ENCODE peak calls at places on chromosome 22, in seven cellular contexts. E is K562, B is transverse colon, J is suprapubic skin, L is sigmoid colon, R is stomach, K is HCT116. O is an unnamed sample.
A peak's percentile ranks its signal among the peaks of the same experiment; 100 is the strongest.

GRCh38 chr22:48450188-48450825 is 1377.4 kb downstream of the BRD1 start:
- DNase-seq in R (no peak), K (no peak), B (no peak), E (no peak), L (no peak), J (no peak), O (no peak)

GRCh38 chr22:47547881-47548630 is 785.6 kb downstream of the TBC1D22A start:
- DNase-seq in E (no peak), R (no peak), J (peak; percentile 56), K (no peak), L (no peak), B (no peak), O (no peak)

GRCh38 chr22:21629262-21630149 is at the start of gene YDJC:
- DNase-seq in L (peak; percentile 94), R (peak; percentile 96), K (peak; percentile 87), J (peak; percentile 94), E (peak; percentile 100), B (peak; percentile 97), O (peak; percentile 96)

GRCh38 chr22:41286639-41287091 is 678 bp upstream of the RANGAP1 start:
- DNase-seq in E (peak; percentile 23), B (no peak), K (no peak), R (no peak), L (no peak), J (no peak), O (no peak)

GRCh38 chr22:20422965-20423635 is 14.5 kb downstream of the SCARF2 start:
- DNase-seq in B (no peak), J (peak; percentile 74), R (peak; percentile 78), E (no peak), L (peak; percentile 89), K (no peak), O (no peak)

GRCh38 chr22:40813912-40814315 is 5.2 kb downstream of the SLC25A17 start:
- DNase-seq in K (no peak), B (no peak), R (no peak), J (no peak), L (no peak), E (peak; percentile 68), O (no peak)

GRCh38 chr22:47040486-47041145 is 278.2 kb downstream of the TBC1D22A start:
- DNase-seq in B (no peak), L (no peak), R (no peak), E (no peak), J (no peak), K (no peak), O (no peak)

GRCh38 chr22:44400763-44401060 is 88.0 kb upstream of the SHISAL1 start:
- DNase-seq in R (no peak), K (no peak), J (no peak), B (no peak), L (peak; percentile 6), E (no peak), O (no peak)

GRCh38 chr22:44584256-44584902 is 86.3 kb upstream of the RTL6 start:
- DNase-seq in K (no peak), E (no peak), J (peak; percentile 44), B (no peak), R (no peak), L (peak; percentile 36), O (no peak)

GRCh38 chr22:49764151-49764581 is 63.5 kb downstream of the BRD1 start:
- DNase-seq in L (peak; percentile 57), B (peak; percentile 5), J (peak; percentile 67), E (no peak), K (no peak), R (peak; percentile 22), O (no peak)

GRCh38 chr22:33757443-33758124 is 162.7 kb downstream of the LARGE1 start:
- DNase-seq in E (no peak), J (no peak), B (no peak), R (no peak), L (no peak), K (no peak), O (peak; percentile 47)

GRCh38 chr22:29260601-29261315 is 7.0 kb downstream of the RHBDD3 start:
- DNase-seq in K (no peak), B (no peak), E (no peak), J (no peak), L (no peak), R (no peak), O (no peak)

DNA sequence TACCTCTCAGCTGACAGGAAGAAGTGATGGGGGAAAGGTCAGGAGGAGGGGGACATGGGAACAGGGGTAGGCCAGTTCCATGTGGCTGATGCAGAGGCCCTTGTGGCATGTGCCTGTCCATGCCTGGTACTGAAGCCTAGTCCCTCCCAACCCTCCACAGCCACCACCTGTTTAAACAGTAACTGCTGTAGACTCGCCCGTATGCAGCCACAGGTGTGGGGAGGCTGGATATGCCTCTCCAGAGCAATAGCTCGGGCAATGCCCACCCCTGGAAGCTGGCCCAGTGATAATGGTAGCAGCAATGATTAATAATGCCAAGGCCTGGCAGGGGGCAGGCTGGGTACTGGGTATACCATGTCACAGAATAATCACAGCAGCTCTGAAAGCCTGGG is 2.3 kb downstream of the SMTN start:
- DNase-seq in R (peak; percentile 92), E (no peak), L (no peak), J (no peak), B (peak; percentile 71), K (no peak), O (no peak)
- H3K27ac ChIP-seq in R (peak overlapping the region; percentile 95), E (no peak overlapping the region), L (peak overlapping the region; percentile 100), J (no peak overlapping the region), B (peak overlapping the region; percentile 96), K (peak overlapping the region; percentile 94), O (no peak overlapping the region)

DNA sequence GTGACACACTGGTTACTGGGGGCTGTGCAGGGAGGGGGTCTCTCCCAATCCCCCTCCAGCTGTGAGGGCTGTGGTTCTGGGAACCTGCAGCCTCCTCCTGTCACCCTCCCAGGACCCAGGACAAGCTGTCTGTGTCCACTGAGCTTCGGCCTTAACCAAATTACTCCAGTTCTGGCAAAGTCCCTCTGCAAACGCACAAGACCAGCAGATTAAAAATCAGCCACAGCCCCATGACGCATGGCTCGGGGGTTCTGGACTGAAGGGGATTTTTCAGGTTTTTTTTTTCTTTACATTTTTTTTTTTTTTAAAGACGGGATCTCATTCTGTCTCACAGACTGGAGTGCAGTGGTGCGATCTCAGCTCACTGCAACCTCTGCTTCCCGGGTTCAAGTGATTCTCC is 32.2 kb upstream of the A4GALT start:
- DNase-seq in L (no peak), E (no peak), K (no peak), B (no peak), R (no peak), J (no peak), O (no peak)
- H3K4me1 ChIP-seq in L (no peaks in the 10 kb centered on the region), E (peaks cover 9% of the 10 kb centered on the region), K (peaks cover 31% of the 10 kb centered on the region), B (no peaks in the 10 kb centered on the region), R (peaks cover 14% of the 10 kb centered on the region), J (peaks cover 51% of the 10 kb centered on the region), O (peaks cover 7% of the 10 kb centered on the region)

DNA sequence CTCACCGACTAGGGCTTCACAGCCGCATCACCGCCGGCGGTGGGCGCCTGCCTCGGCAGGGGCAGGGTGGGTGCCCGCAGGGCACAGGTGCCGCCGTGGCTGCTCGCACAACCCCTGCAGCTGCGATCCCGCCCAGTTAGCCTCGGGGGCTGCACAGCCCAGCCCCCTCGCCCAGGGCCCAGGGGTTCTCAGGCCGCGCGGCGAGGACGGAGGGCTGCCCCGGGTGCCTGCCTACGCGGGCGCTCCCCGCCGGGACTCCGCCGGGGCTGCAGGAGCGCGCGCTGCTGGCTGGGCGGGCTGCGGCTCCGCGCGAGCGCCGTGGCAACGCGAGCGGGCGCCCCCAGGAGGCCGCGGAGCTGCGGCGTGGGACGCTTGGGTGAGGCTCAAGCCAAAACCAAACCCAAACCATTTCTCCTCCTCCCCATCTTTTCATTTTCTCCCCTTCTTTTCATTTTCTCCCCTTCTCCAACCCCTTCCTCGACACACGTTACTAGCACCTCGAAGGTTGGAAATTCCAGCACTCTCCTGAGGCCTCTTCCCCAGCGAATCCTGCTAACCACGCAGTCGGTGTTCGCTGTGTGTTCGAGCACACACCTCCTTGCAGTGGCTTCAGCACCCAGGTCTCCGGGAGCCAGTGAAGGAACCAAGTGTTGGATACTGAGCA is at the start of gene MICAL3:
- DNase-seq in L (peak; percentile 77), J (no peak), R (peak; percentile 69), E (peak; percentile 85), B (peak; percentile 75), K (peak; percentile 34), O (peak; percentile 57)
- TF ChIP-seq POLR2AphosphoS5 in L (peak; percentile 20), J (no peak), R (no peak), E (no peak), B (no peak), K (peak; percentile 19), O (no peak)

DNA sequence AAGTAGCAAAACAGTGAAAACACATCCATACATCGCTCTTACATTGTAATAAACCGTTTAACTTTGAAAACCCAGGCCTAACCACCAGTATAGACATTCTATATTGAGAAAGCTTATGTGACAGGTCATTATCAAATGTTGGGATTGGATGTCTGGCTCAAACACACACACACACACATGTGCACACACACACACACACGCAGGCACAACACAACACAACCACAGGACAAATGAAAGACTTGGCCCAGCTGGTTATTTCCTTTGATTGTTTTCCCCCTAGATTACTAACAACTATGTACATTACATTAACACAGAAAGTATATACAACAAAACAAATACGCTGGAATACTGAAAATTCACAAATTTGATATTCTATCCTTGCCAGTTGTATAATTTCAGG is 119.7 kb downstream of the APOL5 start:
- DNase-seq in R (no peak), K (no peak), L (no peak), B (no peak), E (no peak), J (no peak), O (no peak)
- H3K27ac ChIP-seq in R (no peak overlapping the region), K (no peak overlapping the region), L (peak overlapping the region; percentile 85), B (peak overlapping the region; percentile 88), E (no peak overlapping the region), J (no peak overlapping the region), O (no peak overlapping the region)